ENCODE peak calls at places on chromosome 4, in seven cellular contexts. A is HepG2, X is fibroblast of lung, R is upper lobe of right lung, D is astrocyte, J is adipocyte, Z is stomach. V is an unnamed sample. For H3K9me3, the result is how much of the 10 kb centered on the place peaks cover.

GRCh38 chr4:91113130-91113706 is 986.0 kb downstream of the CCSER1 start:
- DNase-seq in A (peak), X (peak), R (no peak), D (peak), J (peak), Z (no peak), V (no peak)

GRCh38 chr4:89800527-89801103 is 36.3 kb downstream of the SNCA start:
- DNase-seq in A (no peak), X (peak), R (no peak), D (peak), J (peak), Z (no peak), V (no peak)

GRCh38 chr4:129355529-129355928 is 259.6 kb downstream of the C4orf33 start:
- DNase-seq in A (no peak), X (peak), R (no peak), D (peak), J (no peak), Z (no peak), V (peak)

GRCh38 chr4:65971686-65972085 is 301.4 kb upstream of the EPHA5 start:
- DNase-seq in A (no peak), X (no peak), R (no peak), D (no peak), J (no peak), Z (no peak), V (no peak)

GRCh38 chr4:168509786-168510185 is 12.9 kb downstream of the PALLD start:
- DNase-seq in A (no peak), X (peak), R (no peak), D (peak), J (peak), Z (no peak), V (no peak)

GRCh38 chr4:186666750-186667149 is 56.9 kb downstream of the FAT1 start:
- DNase-seq in A (no peak), X (no peak), R (no peak), D (no peak), J (no peak), Z (no peak), V (no peak)

GRCh38 chr4:158129649-158130048 is 43.2 kb downstream of the GASK1B start:
- DNase-seq in A (no peak), X (peak), R (no peak), D (peak), J (no peak), Z (no peak), V (peak)

GRCh38 chr4:122890142-122890769 is 32.1 kb downstream of the NUDT6 start:
- DNase-seq in A (no peak), X (peak), R (no peak), D (peak), J (no peak), Z (no peak), V (no peak)

GRCh38 chr4:176735300-176735699 is 57.4 kb downstream of the VEGFC start:
- DNase-seq in A (no peak), X (peak), R (no peak), D (peak), J (peak), Z (no peak), V (no peak)

GRCh38 chr4:4941741-4942140 is 77.5 kb downstream of the CYTL1 start:
- DNase-seq in A (no peak), X (no peak), R (no peak), D (no peak), J (no peak), Z (no peak), V (no peak)

GRCh38 chr4:137533855-137534254 is 1.6 kb upstream of the PCDH18 start:
- DNase-seq in A (no peak), X (no peak), R (no peak), D (no peak), J (peak), Z (no peak), V (no peak)
- H3K4me3 ChIP-seq in A (no peak), X (peak), R (peak), D (no peak), J (peak), Z (no peak), V (peak)

GRCh38 chr4:1402516-1403101 is 3.6 kb downstream of the NKX1-1 start:
- DNase-seq in A (no peak), X (no peak), R (peak), D (no peak), J (peak), Z (peak), V (no peak)

GRCh38 chr4:1401409-1402020 is 4.7 kb downstream of the NKX1-1 start:
- DNase-seq in A (no peak), X (no peak), R (peak), D (no peak), J (no peak), Z (peak), V (no peak)

GRCh38 chr4:1400861-1401408 is 5.3 kb downstream of the NKX1-1 start:
- DNase-seq in A (no peak), X (no peak), R (peak), D (no peak), J (no peak), Z (peak), V (no peak)

GRCh38 chr4:1403177-1403583 is 3.1 kb downstream of the NKX1-1 start:
- DNase-seq in A (no peak), X (no peak), R (peak), D (no peak), J (no peak), Z (peak), V (no peak)

DNA sequence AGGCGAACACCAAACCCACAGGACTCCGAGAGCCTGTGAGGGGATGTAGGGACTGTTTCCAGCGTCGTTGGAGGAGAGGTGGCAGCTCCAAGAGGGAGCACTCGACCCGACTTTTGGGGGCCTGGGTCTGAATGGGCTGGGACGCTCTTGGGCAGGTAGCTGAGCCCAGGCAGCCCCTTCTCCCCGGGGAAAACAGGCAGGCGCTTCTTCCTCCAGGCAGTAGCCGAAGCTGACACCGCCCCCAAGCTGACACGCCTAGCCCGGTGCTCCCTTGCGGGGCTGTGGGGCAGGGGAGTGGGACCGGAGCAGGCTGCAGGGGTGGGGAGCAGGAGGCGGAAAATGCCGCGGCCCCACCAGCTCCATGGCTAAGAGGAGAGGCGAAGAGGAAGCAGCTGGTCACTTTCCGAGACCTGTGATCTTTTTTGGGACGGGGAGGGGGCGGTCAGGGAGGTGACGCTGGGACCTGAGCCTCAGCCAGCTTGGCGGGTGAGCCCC is 4.2 kb downstream of the NKX1-1 start:
- DNase-seq in A (no peak), X (no peak), R (peak), D (no peak), J (no peak), Z (peak), V (no peak)
- H3K9me3 ChIP-seq in A (under half), X (under half), R (under half), D (under half), J (under half), Z (under half), V (under half)

GRCh38 chr4:139902328-139903217 is 237.0 kb downstream of the MGST2 start:
- DNase-seq in A (no peak), X (no peak), R (no peak), D (no peak), J (peak), Z (no peak), V (no peak)
- H3K4me3 ChIP-seq in A (no peak), X (peak), R (peak), D (peak), J (peak), Z (peak), V (no peak)

GRCh38 chr4:147233-147632 is 22.9 kb downstream of the ZNF718 start:
- DNase-seq in A (no peak), X (no peak), R (no peak), D (no peak), J (no peak), Z (no peak), V (no peak)

DNA sequence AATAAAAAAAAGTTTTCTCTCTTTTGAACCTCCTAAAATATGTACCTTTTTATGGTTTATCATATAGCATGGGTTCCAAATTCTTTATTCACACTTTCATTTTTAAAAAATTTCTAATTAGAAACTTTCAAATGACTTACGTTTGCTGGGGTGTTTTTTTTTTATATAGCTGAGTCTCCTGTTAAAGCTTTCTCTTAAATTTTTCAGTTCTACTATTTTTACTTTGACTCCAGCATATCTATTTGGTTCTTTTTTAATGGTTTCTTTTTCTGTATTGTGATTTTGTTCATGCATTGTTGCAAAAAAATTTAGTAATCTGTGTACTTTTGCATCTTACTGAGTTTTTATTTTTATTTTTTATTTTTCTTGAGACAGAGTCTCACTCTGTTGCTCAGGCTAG is 22.3 kb downstream of the ZNF718 start:
- DNase-seq in A (no peak), X (no peak), R (no peak), D (no peak), J (no peak), Z (no peak), V (no peak)
- H3K9me3 ChIP-seq in A (half or more), X (under half), R (half or more), D (under half), J (half or more), Z (half or more), V (under half)

DNA sequence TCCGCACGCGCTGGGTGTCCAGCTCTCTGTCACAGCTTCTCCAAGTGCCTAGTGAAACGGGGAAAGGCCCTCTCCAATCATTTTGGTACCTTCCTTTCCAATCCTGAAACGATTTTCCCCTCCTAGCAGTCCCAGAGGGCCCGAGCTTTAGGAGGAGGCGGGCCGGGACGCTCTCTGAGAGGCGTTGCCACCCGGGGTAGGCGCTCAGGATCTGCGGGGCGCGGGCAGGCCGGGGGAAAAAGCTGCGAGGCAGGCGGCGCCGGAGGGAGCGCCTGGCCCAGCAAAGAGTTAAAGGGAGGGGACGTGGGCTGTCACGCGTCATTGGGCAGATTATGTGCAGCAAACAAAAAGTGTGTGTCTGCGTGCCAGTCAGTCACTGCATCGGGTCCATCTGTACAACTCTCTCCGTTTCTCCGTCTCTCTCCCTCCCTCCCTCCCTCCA is at the start of gene PRDM8:
- DNase-seq in A (no peak), X (peak), R (no peak), D (peak), J (peak), Z (no peak), V (peak)
- H3K4me3 ChIP-seq in A (no peak), X (peak), R (peak), D (peak), J (peak), Z (peak), V (peak)

DNA sequence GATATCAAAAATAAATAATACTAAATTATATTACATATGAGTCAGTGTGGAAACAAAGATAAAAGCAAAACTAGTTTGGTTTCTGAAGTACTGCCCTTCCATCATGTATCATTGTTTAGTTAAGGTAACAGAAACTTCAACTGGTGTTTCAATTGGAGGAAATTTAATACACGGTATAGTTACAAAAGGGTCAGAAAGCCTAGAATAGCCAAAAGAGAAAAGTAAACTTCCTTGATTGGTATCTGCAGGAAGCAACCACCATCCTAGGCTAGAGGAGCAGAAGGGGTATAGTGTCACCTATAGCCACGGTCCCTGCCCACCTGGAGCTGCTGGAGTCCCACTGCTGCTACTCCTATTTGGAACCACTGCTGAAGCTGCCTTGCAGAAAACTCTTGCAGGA is 185.6 kb downstream of the SLC7A11 start:
- DNase-seq in A (no peak), X (no peak), R (no peak), D (no peak), J (no peak), Z (no peak), V (no peak)
- H3K9me3 ChIP-seq in A (under half), X (under half), R (under half), D (under half), J (under half), Z (under half), V (under half)

GRCh38 chr4:61786226-61786625 is 586.1 kb downstream of the ADGRL3 start:
- DNase-seq in A (no peak), X (no peak), R (no peak), D (no peak), J (no peak), Z (no peak), V (no peak)
- H3K4me3 ChIP-seq in A (no peak), X (no peak), R (no peak), D (no peak), J (no peak), Z (no peak), V (no peak)